ENCODE peak calls at places on chromosome 15, in ten cellular contexts. J, Z, N, F, P, M, S, D, Q and G are unnamed samples.

GRCh38 chr15:48333553-48333952 is 2.3 kb downstream of the DUT start:
- DNase-seq in P (no peak), M (no peak), D (peak; percentile 39), Z (no peak), J (no peak), N (no peak), Q (no peak), S (no peak), F (no peak), G (no peak)

GRCh38 chr15:95869920-95870319 is 460.6 kb upstream of the NR2F2 start:
- DNase-seq in S (no peak), M (no peak), D (no peak), N (no peak), P (no peak), F (no peak), J (no peak), Z (no peak), Q (no peak), G (no peak)

GRCh38 chr15:41935566-41936020 is 36.8 kb downstream of the EHD4 start:
- DNase-seq in Z (no peak), J (no peak), D (no peak), M (no peak), N (no peak), P (no peak), F (no peak), Q (no peak), S (no peak), G (no peak)

GRCh38 chr15:74569731-74570070 is 28.7 kb downstream of the ARID3B start:
- DNase-seq in M (no peak), J (no peak), Q (no peak), N (no peak), P (no peak), D (no peak), Z (no peak), S (no peak), F (no peak), G (no peak)

GRCh38 chr15:95291878-95292472 is 1038.5 kb upstream of the NR2F2 start:
- DNase-seq in Q (no peak), S (no peak), F (peak; percentile 58), P (peak; percentile 56), M (no peak), D (peak; percentile 28), Z (no peak), N (no peak), J (no peak), G (no peak)

GRCh38 chr15:38073278-38073930 is 139.0 kb downstream of the TMCO5A start:
- DNase-seq in D (peak; percentile 43), S (peak; percentile 38), Q (no peak), F (peak; percentile 33), P (peak; percentile 35), N (no peak), Z (no peak), M (no peak), J (no peak), G (no peak)

GRCh38 chr15:88542342-88542733 is 4.1 kb downstream of the DET1 start:
- DNase-seq in D (no peak), Q (no peak), S (no peak), P (no peak), M (no peak), N (no peak), F (no peak), Z (no peak), J (no peak), G (no peak)

GRCh38 chr15:72733941-72734738 is 48.1 kb downstream of the BBS4 start:
- DNase-seq in P (no peak), Z (no peak), Q (no peak), M (no peak), F (no peak), N (no peak), J (no peak), S (no peak), D (no peak), G (no peak)

GRCh38 chr15:85771781-85772445 is 22.8 kb downstream of the KLHL25 start:
- DNase-seq in J (no peak), P (peak; percentile 13), N (no peak), F (no peak), Z (peak; percentile 91), D (no peak), S (peak; percentile 80), M (peak; percentile 46), Q (peak; percentile 52), G (no peak)

GRCh38 chr15:85771276-85771675 is 23.4 kb downstream of the KLHL25 start:
- DNase-seq in S (no peak), J (no peak), M (no peak), Q (no peak), Z (no peak), P (no peak), N (no peak), D (no peak), F (no peak), G (no peak)

GRCh38 chr15:85773916-85774315 is 20.8 kb downstream of the KLHL25 start:
- DNase-seq in Q (no peak), J (no peak), M (no peak), P (no peak), N (no peak), D (no peak), S (no peak), Z (no peak), F (no peak), G (no peak)

GRCh38 chr15:85772668-85773067 is 22.1 kb downstream of the KLHL25 start:
- DNase-seq in D (no peak), J (no peak), F (no peak), S (no peak), N (no peak), Q (peak; percentile 61), Z (no peak), M (no peak), P (no peak), G (no peak)

GRCh38 chr15:85773249-85773648 is 21.5 kb downstream of the KLHL25 start:
- DNase-seq in S (no peak), Z (no peak), J (no peak), D (no peak), Q (no peak), F (no peak), M (no peak), N (no peak), P (no peak), G (no peak)
- H3K27ac ChIP-seq in S (no peak overlapping the region), Z (no peak overlapping the region), J (no peak overlapping the region), D (no peak overlapping the region), Q (no peak overlapping the region), F (no peak overlapping the region), M (peak overlapping the region; percentile 74), N (no peak overlapping the region), P (no peak overlapping the region), G (no peak overlapping the region)

GRCh38 chr15:70066422-70066821 is 31.3 kb downstream of the TLE3 start:
- DNase-seq in J (no peak), P (peak; percentile 68), S (no peak), F (no peak), Z (no peak), M (no peak), N (no peak), Q (no peak), D (no peak), G (no peak)

GRCh38 chr15:70066004-70066403 is 31.7 kb downstream of the TLE3 start:
- DNase-seq in Z (no peak), J (no peak), D (no peak), N (no peak), Q (no peak), S (no peak), P (no peak), M (no peak), F (no peak), G (no peak)

GRCh38 chr15:70064441-70064840 is 33.3 kb downstream of the TLE3 start:
- DNase-seq in S (no peak), D (no peak), Z (no peak), J (no peak), F (no peak), Q (no peak), M (no peak), N (no peak), P (peak; percentile 21), G (no peak)

GRCh38 chr15:70063992-70064379 is 33.7 kb downstream of the TLE3 start:
- DNase-seq in N (no peak), P (no peak), D (no peak), Z (no peak), M (no peak), F (no peak), J (no peak), Q (no peak), S (no peak), G (no peak)

DNA sequence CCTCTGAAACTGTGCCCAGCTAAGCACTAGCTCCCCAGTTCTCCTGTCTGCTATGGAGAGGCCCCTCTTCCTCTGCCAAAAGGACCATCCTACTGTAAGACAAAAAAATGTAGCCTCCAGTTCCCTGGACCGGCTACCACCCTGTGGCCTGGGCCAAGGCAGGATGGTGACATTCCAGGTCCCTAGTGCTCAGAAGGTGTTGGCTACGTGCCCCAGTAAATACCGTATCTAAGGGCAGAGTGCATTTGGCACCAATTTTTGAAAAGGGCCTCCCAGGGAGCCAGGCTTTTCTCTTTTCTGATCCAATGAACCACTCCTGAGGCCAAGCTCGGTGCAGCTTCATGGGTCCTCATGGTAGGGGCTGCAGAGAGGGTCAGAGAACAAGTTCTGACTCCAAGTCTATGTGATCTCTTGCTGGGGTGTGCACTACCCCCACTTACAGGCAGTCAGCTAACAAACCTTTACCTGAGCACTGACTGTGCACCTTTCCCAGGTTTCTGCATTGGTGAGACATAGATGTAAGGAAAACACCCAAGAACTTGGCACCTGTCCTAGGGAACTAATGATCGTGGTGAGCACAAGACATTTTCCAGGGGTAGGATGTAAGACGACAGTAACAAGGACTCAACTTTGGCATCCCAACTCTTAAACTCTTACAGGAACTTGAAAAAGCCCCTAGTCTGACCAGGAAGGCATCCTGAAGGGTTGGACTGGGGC is 32.6 kb downstream of the TLE3 start:
- DNase-seq in F (no peak), D (no peak), S (peak; percentile 84), N (no peak), Z (no peak), M (no peak), Q (no peak), J (no peak), P (no peak), G (no peak)
- H3K27ac ChIP-seq in F (no peak overlapping the region), D (no peak overlapping the region), S (no peak overlapping the region), N (no peak overlapping the region), Z (no peak overlapping the region), M (no peak overlapping the region), Q (no peak overlapping the region), J (no peak overlapping the region), P (no peak overlapping the region), G (no peak overlapping the region)

DNA sequence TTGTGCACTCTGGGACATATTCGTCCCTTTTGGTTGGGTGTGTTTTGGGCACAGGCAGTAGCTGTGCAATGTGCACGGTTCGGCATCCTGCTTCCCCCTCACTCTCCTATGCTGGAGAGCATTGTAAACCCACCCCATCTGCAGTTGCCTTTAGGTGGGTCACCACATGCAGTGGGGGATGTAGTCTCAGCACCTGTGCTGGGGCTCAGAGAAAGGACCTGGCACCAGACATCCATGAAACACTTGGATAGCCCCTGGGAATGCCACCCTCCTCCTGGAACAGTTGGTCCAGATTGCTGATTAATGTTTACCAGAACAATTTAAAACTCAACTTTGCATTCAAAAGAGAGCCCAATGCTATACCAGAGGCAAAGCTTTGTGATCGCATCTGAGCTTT is 123.9 kb upstream of the MEF2A start:
- DNase-seq in D (no peak), N (no peak), M (no peak), P (no peak), F (no peak), Q (no peak), Z (peak; percentile 57), S (no peak), J (no peak), G (no peak)
- H3K27ac ChIP-seq in D (no peak overlapping the region), N (peak overlapping the region; percentile 82), M (peak overlapping the region; percentile 27), P (peak overlapping the region; percentile 88), F (no peak overlapping the region), Q (peak overlapping the region; percentile 84), Z (peak overlapping the region; percentile 70), S (peak overlapping the region; percentile 72), J (no peak overlapping the region), G (no peak overlapping the region)

DNA sequence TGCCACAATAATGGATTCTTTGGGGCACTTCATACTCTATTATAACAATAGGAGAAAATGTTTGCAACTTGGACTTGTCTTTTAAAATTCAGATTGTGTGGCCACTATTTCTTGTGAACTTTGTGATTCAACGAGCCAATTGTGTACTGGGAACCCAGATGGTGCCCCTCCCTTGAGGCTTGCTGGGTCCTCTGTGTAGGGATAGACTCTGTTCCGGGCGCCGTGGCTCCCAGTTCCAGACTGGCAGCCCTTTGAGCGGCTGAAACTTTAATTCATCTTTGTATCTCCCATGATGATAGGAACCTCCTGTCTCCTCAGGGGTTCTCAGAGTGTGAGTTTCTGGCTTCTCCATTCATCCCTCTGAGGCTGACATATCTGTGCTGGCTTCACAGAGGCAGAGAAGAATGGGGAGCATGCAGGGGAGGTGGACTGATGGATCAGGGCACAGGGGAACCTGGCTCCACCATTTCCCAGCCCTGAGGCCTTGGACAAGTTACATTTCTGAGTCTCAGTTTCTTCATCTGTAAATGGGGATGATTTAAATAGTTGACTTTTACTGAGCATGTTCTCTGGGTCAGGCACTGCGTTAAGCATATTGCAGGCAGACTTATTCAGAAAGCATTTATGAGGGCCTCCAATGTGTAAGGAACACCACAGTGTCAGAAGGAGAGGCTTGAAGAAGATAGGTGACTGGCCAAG is 15.2 kb upstream of the ANKDD1A start:
- DNase-seq in Q (no peak), Z (no peak), J (no peak), P (no peak), F (no peak), S (no peak), M (no peak), N (no peak), D (no peak), G (no peak)
- H3K27ac ChIP-seq in Q (peak overlapping the region; percentile 92), Z (peak overlapping the region; percentile 86), J (no peak overlapping the region), P (peak overlapping the region; percentile 72), F (no peak overlapping the region), S (peak overlapping the region; percentile 82), M (peak overlapping the region; percentile 49), N (peak overlapping the region; percentile 99), D (no peak overlapping the region), G (no peak overlapping the region)